ENCODE peak calls at places on chromosomes 4 and X, in eight cellular contexts. H is HCT116, T is GM23338, A is K562, U is endothelial cell of umbilical vein, K is H1, G is HepG2, S is GM12878. B is an unnamed sample.
A peak's percentile ranks its signal among the peaks of the same experiment; 100 is the strongest.

GRCh38 chr4:89000844-89001360 is 56.1 kb downstream of the FAM13A start:
- DNase-seq in H (no peak), T (no peak), A (no peak), U (peak; percentile 72), K (no peak), G (peak; percentile 44), S (no peak), B (peak; percentile 72)

GRCh38 chr4:76779740-76780459 is 118.0 kb downstream of the SOWAHB start:
- DNase-seq in H (no peak), T (no peak), A (no peak), U (peak; percentile 27), K (no peak), G (no peak), S (no peak), B (no peak)

GRCh38 chr4:101071241-101071640 is 276.1 kb downstream of the PPP3CA start:
- DNase-seq in H (no peak), T (no peak), A (no peak), U (no peak), K (no peak), G (no peak), S (no peak), B (no peak)

GRCh38 chr4:83150563-83151330 is 36.2 kb upstream of the PLAC8 start:
- DNase-seq in H (no peak), T (no peak), A (no peak), U (peak; percentile 87), K (no peak), G (peak; percentile 43), S (no peak), B (no peak)

GRCh38 chrX:19568422-19568821 is 53.1 kb upstream of the MAP3K15 start:
- DNase-seq in H (no peak), T (no peak), A (no peak), U (no peak), K (no peak), G (peak; percentile 19), S (no peak), B (no peak)

GRCh38 chr4:182839256-182839655 is 77.9 kb downstream of the DCTD start:
- DNase-seq in H (no peak), T (no peak), A (no peak), U (no peak), K (no peak), G (no peak), S (no peak), B (no peak)

GRCh38 chr4:69095301-69095731 is 958 bp upstream of the UGT2B7 start:
- DNase-seq in H (no peak), T (no peak), A (no peak), U (peak; percentile 90), K (no peak), G (peak; percentile 89), S (no peak), B (no peak)

GRCh38 chr4:41506071-41506470 is 31.9 kb upstream of the LIMCH1 start:
- DNase-seq in H (no peak), T (no peak), A (no peak), U (no peak), K (no peak), G (no peak), S (no peak), B (no peak)

GRCh38 chrX:40169193-40170086 is 71.7 kb upstream of the BCOR start:
- DNase-seq in H (peak; percentile 78), T (peak; percentile 90), A (peak; percentile 62), U (peak; percentile 78), K (peak; percentile 75), G (peak; percentile 70), S (no peak), B (no peak)

GRCh38 chr4:41622816-41623215 is 84.9 kb downstream of the LIMCH1 start:
- DNase-seq in H (no peak), T (peak; percentile 44), A (no peak), U (no peak), K (no peak), G (no peak), S (no peak), B (no peak)

GRCh38 chr4:113882668-113883067 is 96.8 kb downstream of the ARSJ start:
- DNase-seq in H (no peak), T (no peak), A (no peak), U (peak; percentile 97), K (no peak), G (no peak), S (no peak), B (no peak)

GRCh38 chrX:150680974-150681373 is 12.2 kb upstream of the MTMR1 start:
- DNase-seq in H (peak; percentile 8), T (peak; percentile 48), A (no peak), U (peak; percentile 28), K (no peak), G (peak; percentile 7), S (no peak), B (no peak)

GRCh38 chr4:119748853-119749252 is 120.2 kb upstream of the PDE5A start:
- DNase-seq in H (no peak), T (no peak), A (no peak), U (no peak), K (no peak), G (no peak), S (no peak), B (no peak)

GRCh38 chrX:42946544-42947223 is 168.7 kb upstream of the PPP1R2C start:
- DNase-seq in H (no peak), T (no peak), A (no peak), U (peak; percentile 60), K (no peak), G (no peak), S (no peak), B (no peak)

DNA sequence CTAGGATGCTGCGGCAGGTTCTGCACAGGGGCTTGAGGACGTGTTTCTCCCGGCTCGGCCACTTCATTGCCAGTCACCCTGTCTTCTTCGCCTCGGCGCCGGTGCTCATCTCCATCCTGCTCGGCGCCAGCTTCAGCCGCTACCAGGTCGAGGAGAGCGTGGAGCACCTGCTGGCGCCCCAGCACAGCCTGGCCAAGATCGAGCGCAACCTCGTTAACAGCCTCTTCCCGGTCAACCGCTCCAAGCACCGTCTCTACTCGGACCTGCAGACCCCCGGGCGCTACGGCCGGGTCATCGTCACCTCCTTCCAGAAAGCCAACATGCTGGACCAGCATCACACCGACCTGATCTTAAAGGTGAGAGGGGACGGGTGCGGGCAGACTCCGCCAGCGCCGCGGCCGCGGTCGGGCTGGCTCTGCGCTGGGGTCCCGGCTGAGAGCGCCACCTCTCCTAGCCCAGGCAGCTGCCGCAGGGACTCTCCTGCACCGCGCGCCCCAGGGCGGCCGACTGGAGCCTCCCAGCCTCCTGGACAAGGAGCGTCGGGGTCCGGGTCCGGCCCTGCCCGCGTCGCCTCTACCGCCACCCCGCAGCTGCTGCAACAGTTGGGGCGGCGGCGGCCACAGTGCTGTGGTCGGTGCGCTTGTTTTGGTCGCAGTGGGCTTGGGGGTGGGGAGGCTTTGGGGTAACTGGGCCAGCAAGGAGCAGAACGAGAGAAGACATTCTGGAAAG is 386 bp downstream of the PTCHD1 start:
- DNase-seq in H (no peak), T (peak; percentile 29), A (no peak), U (no peak), K (no peak), G (no peak), S (no peak), B (no peak)
- TF ChIP-seq EZH2 in H (no peak), T (no peak), A (no peak), U (peak; percentile 86), K (peak; percentile 27), G (no peak), S (no peak), B (no peak)

GRCh38 chr4:947491-947971 is 15.3 kb downstream of the TMEM175 start:
- DNase-seq in H (no peak), T (no peak), A (no peak), U (no peak), K (no peak), G (no peak), S (no peak), B (no peak)
- H3K27ac ChIP-seq in H (no peak overlapping the region), T (no peak overlapping the region), A (no peak overlapping the region), U (no peak overlapping the region), K (no peak overlapping the region), G (no peak overlapping the region), S (no peak overlapping the region), B (no peak overlapping the region)

GRCh38 chrX:23372220-23372902 is 37.7 kb downstream of the PTCHD1 start:
- DNase-seq in H (no peak), T (no peak), A (no peak), U (no peak), K (no peak), G (no peak), S (no peak), B (no peak)
- TF ChIP-seq POLR2AphosphoS5 in H (no peak), T (no peak), A (no peak), U (no peak), K (no peak), G (no peak), S (no peak), B (no peak)

GRCh38 chr4:185538806-185539205 is 3.5 kb upstream of the PDLIM3 start:
- DNase-seq in H (no peak), T (no peak), A (no peak), U (no peak), K (no peak), G (no peak), S (no peak), B (no peak)

GRCh38 chr4:185542626-185543336 is 7.5 kb upstream of the PDLIM3 start:
- DNase-seq in H (no peak), T (no peak), A (no peak), U (no peak), K (no peak), G (no peak), S (no peak), B (no peak)

GRCh38 chr4:185540487-185541125 is 5.3 kb upstream of the PDLIM3 start:
- DNase-seq in H (no peak), T (no peak), A (no peak), U (peak; percentile 9), K (no peak), G (no peak), S (no peak), B (no peak)

GRCh38 chr4:185540040-185540439 is 4.7 kb upstream of the PDLIM3 start:
- DNase-seq in H (no peak), T (peak; percentile 22), A (no peak), U (no peak), K (no peak), G (no peak), S (no peak), B (no peak)

GRCh38 chr4:185541251-185541671 is 6.0 kb upstream of the PDLIM3 start:
- DNase-seq in H (no peak), T (no peak), A (no peak), U (peak; percentile 81), K (no peak), G (no peak), S (no peak), B (no peak)
- TF ChIP-seq EZH2 in H (no peak), T (no peak), A (no peak), U (no peak), K (no peak), G (no peak), S (no peak), B (no peak)

DNA sequence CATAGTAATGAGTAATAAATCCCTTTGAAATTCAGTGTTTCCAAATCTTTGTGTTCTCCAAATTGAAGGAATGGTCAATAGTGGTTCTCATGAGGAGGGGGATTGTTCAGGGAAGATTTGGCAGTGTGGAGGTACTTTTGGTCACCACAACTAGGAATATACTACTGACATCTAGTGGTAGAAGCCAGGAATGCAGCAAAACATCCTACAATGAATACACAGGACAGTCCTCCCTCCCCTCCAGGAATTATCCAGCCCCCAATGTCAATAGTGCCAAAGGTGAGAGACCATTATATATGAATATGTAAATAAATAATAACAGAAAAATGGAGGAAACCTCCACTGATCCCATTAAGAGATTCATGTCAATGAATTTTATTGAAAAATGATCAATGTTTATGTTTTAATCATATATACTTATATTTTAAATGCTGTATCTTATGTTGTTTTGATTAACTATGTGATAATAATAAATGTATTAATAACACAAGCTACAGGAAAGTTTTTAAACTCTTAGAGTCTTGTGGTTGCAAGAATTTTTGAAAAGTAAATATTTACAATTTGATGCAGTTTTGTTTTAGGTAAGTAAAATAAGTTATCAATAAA is 14.4 kb upstream of the FAM9A start:
- DNase-seq in H (peak; percentile 2), T (peak; percentile 78), A (peak; percentile 69), U (peak; percentile 36), K (no peak), G (peak; percentile 45), S (peak; percentile 4), B (peak; percentile 35)
- H3K27ac ChIP-seq in H (no peak overlapping the region), T (no peak overlapping the region), A (no peak overlapping the region), U (no peak overlapping the region), K (no peak overlapping the region), G (no peak overlapping the region), S (no peak overlapping the region), B (no peak overlapping the region)